ENCODE peak calls at places on chromosomes 5 and 9, in four cellular contexts. U, F, H and N are unnamed samples.

GRCh38 chr5:144189800-144190429 is 19.2 kb downstream of the KCTD16 start:
- DNase-seq in H (peak; percentile 16), F (peak; percentile 53), U (no peak), N (no peak)

GRCh38 chr9:124513374-124513994 is 6.3 kb upstream of the NR5A1 start:
- DNase-seq in F (no peak), H (no peak), U (no peak), N (no peak)

GRCh38 chr9:79221084-79221483 is 350.7 kb upstream of the TLE4 start:
- DNase-seq in F (no peak), H (peak; percentile 7), U (no peak), N (no peak)

GRCh38 chr9:120532475-120532874 is 47.5 kb downstream of the CDK5RAP2 start:
- DNase-seq in F (peak; percentile 63), H (peak; percentile 37), U (peak; percentile 71), N (no peak)

GRCh38 chr9:13717356-13718057 is 438.0 kb upstream of the MPDZ start:
- DNase-seq in U (no peak), F (no peak), H (no peak), N (no peak)

GRCh38 chr5:150384701-150385100 is 27.2 kb downstream of the TCOF1 start:
- DNase-seq in H (no peak), U (no peak), F (no peak), N (no peak)

GRCh38 chr5:154071799-154072781 is 33.3 kb downstream of the MFAP3 start:
- DNase-seq in U (peak; percentile 64), H (peak; percentile 84), F (peak; percentile 87), N (peak; percentile 89)

GRCh38 chr9:127539259-127539981 is 72.7 kb upstream of the STXBP1 start:
- DNase-seq in U (no peak), H (no peak), F (no peak), N (no peak)

GRCh38 chr5:177311723-177312648 is at the start of gene MXD3:
- DNase-seq in F (peak; percentile 98), H (peak; percentile 90), U (peak; percentile 96), N (peak; percentile 97)

GRCh38 chr5:116467444-116467843 is 107.2 kb downstream of the SEMA6A start:
- DNase-seq in U (no peak), H (no peak), F (no peak), N (no peak)

DNA sequence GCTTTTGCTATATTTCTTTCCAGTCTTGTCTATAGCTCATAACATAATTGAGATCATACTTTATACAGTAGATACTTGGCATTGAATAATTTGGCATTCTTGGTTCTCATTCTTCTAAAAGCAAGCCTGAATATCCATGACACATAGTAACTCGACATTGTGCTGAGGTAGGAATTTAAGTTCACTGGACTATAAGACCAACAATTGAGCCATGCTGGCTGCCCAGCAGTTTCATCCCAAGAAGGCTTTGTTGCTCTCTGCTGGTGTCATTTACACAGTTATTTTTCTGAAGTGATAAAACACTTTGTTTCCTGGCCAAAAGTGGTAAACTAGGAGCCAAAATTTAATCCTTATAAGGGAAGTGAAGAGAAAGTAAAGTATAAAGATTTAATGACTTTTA is 192.0 kb downstream of the ADAMTSL1 start:
- DNase-seq in H (no peak), U (no peak), F (no peak), N (no peak)
- H3K4me1 ChIP-seq in H (no peaks in the 10 kb centered on the region), U (no peaks in the 10 kb centered on the region), F (no peaks in the 10 kb centered on the region), N (no peaks in the 10 kb centered on the region)

GRCh38 chr5:147690595-147690994 is 91.9 kb downstream of the JAKMIP2 start:
- DNase-seq in H (no peak), U (no peak), F (no peak), N (peak; percentile 22)

GRCh38 chr5:147686421-147686820 is 96.1 kb downstream of the JAKMIP2 start:
- DNase-seq in H (no peak), U (no peak), F (no peak), N (no peak)

GRCh38 chr5:147691134-147691533 is 91.4 kb downstream of the JAKMIP2 start:
- DNase-seq in F (no peak), U (no peak), H (no peak), N (no peak)

GRCh38 chr5:147689436-147689835 is 93.1 kb downstream of the JAKMIP2 start:
- DNase-seq in U (no peak), H (no peak), F (no peak), N (no peak)

GRCh38 chr5:147688965-147689364 is 93.6 kb downstream of the JAKMIP2 start:
- DNase-seq in F (peak; percentile 15), U (peak; percentile 5), H (no peak), N (peak; percentile 41)
- H3K27ac ChIP-seq in F (no peak overlapping the region), U (no peak overlapping the region), H (no peak overlapping the region), N (no peak overlapping the region)

GRCh38 chr9:110744753-110745522 is 76.3 kb downstream of the MUSK start:
- DNase-seq in H (peak; percentile 67), F (no peak), U (peak; percentile 26), N (peak; percentile 15)

GRCh38 chr9:110746211-110746930 is 77.8 kb downstream of the MUSK start:
- DNase-seq in F (no peak), H (no peak), U (no peak), N (no peak)

GRCh38 chr9:110738982-110739381 is 70.4 kb downstream of the MUSK start:
- DNase-seq in F (no peak), U (no peak), H (no peak), N (no peak)

GRCh38 chr9:110745656-110746055 is 77.1 kb downstream of the MUSK start:
- DNase-seq in H (no peak), U (peak; percentile 31), F (no peak), N (no peak)

GRCh38 chr9:110742741-110743371 is 74.3 kb downstream of the MUSK start:
- DNase-seq in F (no peak), H (no peak), U (peak; percentile 21), N (no peak)
- TF ChIP-seq POLR2A in F (no peak), H (no peak), U (no peak), N (no peak)

DNA sequence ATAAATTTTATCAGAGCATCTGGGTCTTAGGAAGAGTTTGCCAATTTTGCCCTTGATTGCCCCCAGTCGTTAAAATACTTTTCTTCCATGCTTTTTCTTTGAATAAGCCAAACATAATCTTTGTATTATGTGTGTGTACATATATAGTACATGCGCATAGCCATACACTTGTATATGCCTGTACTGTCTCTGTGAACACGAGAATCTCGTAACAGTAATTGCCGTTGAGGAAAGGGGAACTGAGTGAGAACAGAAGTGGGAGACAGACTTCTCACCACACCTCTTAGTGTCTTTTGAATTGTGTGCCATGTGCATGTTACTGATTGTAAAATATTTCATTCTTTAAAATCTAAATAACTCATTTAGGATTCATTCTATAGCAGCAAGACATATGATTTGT is 79.6 kb upstream of the GRHPR start:
- DNase-seq in H (no peak), F (no peak), U (no peak), N (no peak)
- H3K4me1 ChIP-seq in H (no peaks in the 10 kb centered on the region), F (no peaks in the 10 kb centered on the region), U (no peaks in the 10 kb centered on the region), N (peaks cover 8% of the 10 kb centered on the region)

GRCh38 chr5:55502759-55503158 is 32.0 kb downstream of the PLPP1 start:
- DNase-seq in F (no peak), H (no peak), U (no peak), N (no peak)
- H3K27ac ChIP-seq in F (no peak overlapping the region), H (no peak overlapping the region), U (no peak overlapping the region), N (no peak overlapping the region)

GRCh38 chr5:172006378-172007152 is at the start of gene FBXW11:
- DNase-seq in F (peak; percentile 97), H (peak; percentile 97), U (peak; percentile 97), N (peak; percentile 98)
- TF ChIP-seq POLR2A in F (peak; percentile 88), H (peak; percentile 99), U (peak; percentile 82), N (peak; percentile 76)

DNA sequence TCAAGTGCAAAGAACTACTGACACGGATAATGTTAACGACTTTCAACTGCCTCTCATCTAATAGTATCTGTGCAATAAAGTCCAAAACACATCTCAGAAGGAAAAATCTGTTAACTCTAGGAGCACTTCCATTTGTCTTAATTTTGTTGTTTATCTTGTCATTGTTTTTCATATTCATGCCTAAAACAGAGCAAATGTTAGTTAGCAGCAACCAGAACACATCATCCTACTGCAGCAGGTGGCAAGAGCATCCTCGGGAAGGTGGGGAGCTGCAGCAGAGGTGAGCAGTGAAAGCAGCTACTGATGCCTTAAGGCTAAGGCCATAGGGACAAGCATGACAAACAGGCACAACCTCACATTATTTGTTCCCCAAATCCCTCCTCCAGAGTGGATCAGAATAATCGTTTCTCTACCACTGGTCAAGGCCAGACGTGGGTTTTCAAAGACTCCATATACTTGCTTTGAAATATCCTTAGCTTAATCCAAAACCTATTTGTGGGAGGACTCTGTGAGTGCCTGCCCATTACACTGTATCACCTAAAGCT is 1.1 kb downstream of the HMGCS1 start:
- DNase-seq in U (no peak), F (no peak), H (no peak), N (no peak)
- H3K4me1 ChIP-seq in U (no peaks in the 10 kb centered on the region), F (peaks cover 33% of the 10 kb centered on the region), H (peaks cover 65% of the 10 kb centered on the region), N (peaks cover 43% of the 10 kb centered on the region)

GRCh38 chr5:110031402-110032140 is 341.8 kb downstream of the MAN2A1 start:
- DNase-seq in F (no peak), H (no peak), U (peak; percentile 6), N (no peak)
- H3K27ac ChIP-seq in F (no peak overlapping the region), H (no peak overlapping the region), U (no peak overlapping the region), N (no peak overlapping the region)